ENCODE peak calls at places on chromosomes 4 and X, in four cellular contexts. R, D, G and P are unnamed samples.

GRCh38 chr4:113943863-113944262 is 35.6 kb downstream of the ARSJ start:
- DNase-seq in G (no peak), D (no peak), R (no peak), P (no peak)

GRCh38 chrX:130887392-130887791 is 15.6 kb downstream of the ENOX2 start:
- DNase-seq in D (no peak), G (no peak), R (no peak), P (no peak)

GRCh38 chr4:25845841-25846653 is 16.7 kb downstream of the SEL1L3 start:
- DNase-seq in D (no peak), G (no peak), R (no peak), P (no peak)

GRCh38 chrX:20309796-20310195 is 43.1 kb upstream of the RPS6KA3 start:
- DNase-seq in G (no peak), R (no peak), D (no peak), P (no peak)

GRCh38 chrX:123860983-123861382 is 1.1 kb downstream of the XIAP start:
- DNase-seq in R (peak), D (no peak), G (no peak), P (no peak)

GRCh38 chrX:66684196-66684595 is 45.3 kb upstream of the EDA2R start:
- DNase-seq in D (no peak), R (no peak), G (no peak), P (no peak)

GRCh38 chr4:76950052-76950845 is 697 bp downstream of the SEPTIN11 start:
- DNase-seq in R (peak), D (no peak), G (peak), P (no peak)

GRCh38 chr4:11427201-11427996 is 1.3 kb downstream of the HS3ST1 start:
- DNase-seq in G (no peak), R (no peak), D (no peak), P (no peak)

GRCh38 chrX:70434352-70434866 is 10.2 kb upstream of the DLG3 start:
- DNase-seq in D (peak), R (peak), G (peak), P (peak)

GRCh38 chrX:25737540-25737939 is 400.6 kb upstream of the MAGEB18 start:
- DNase-seq in R (no peak), G (no peak), D (no peak), P (no peak)
- TF ChIP-seq POLR2AphosphoS5 in R (no peak), G (no peak), D (no peak), P (no peak)

GRCh38 chr4:173845580-173845979 is 315.6 kb upstream of the HAND2 start:
- DNase-seq in R (no peak), D (no peak), G (no peak), P (no peak)
- H3K27ac ChIP-seq in R (no peak), D (no peak), G (no peak), P (no peak)

GRCh38 chr4:14168919-14169318 is 541.4 kb upstream of the BOD1L1 start:
- DNase-seq in D (no peak), R (no peak), G (no peak), P (peak)
- TF ChIP-seq POLR2AphosphoS5 in D (no peak), R (no peak), G (no peak), P (no peak)

GRCh38 chr4:81504685-81505598 is 33.2 kb upstream of the RASGEF1B start:
- DNase-seq in G (no peak), D (no peak), R (peak), P (no peak)
- H3K27ac ChIP-seq in G (no peak), D (no peak), R (peak), P (no peak)

GRCh38 chr4:41538017-41538733 is at the start of gene LIMCH1:
- DNase-seq in D (no peak), R (peak), G (no peak), P (no peak)
- TF ChIP-seq POLR2AphosphoS5 in D (no peak), R (peak), G (no peak), P (no peak)

DNA sequence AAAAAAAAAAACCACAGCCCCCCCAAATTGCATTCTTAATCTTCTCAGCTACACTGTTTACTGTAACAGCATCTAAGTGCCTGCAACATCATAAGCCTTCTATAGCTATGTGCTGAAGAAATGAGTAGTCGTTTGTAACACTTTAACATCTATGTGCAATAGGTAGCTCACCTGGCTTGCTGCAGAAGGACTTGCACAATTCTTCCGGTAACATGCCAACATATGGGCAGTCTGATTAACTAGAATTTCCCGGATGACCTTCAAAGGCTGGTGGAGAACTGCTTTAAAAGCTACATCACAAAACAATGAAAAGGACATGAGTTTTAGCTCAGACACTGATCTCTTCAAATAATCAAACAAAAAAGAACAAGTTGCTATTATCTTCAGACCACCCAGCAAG is 52.9 kb downstream of the METTL14 start:
- DNase-seq in D (no peak), R (no peak), G (no peak), P (no peak)
- H3K27ac ChIP-seq in D (no peak), R (no peak), G (no peak), P (no peak)

DNA sequence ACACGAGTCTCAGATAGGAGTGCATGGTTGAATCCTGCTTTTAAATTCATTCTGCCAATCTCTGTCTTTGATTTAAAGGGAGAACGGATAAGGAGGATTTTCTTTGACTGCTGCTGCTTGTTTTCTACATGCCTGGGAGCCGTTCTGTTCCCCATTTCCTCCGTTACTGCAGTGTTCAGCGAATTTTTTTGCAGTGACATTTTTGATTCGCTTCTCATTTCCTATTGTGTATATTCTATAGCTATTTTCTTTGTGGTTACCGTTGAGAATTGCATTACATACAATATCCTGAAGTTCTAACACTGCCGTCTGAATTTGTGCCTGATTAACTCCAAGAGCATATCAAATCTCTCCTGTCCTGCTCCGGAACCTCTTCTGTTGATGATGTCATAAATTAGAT is 14.8 kb upstream of the MAEA start:
- DNase-seq in R (no peak), D (no peak), G (no peak), P (no peak)
- TF ChIP-seq POLR2AphosphoS5 in R (no peak), D (no peak), G (no peak), P (no peak)

DNA sequence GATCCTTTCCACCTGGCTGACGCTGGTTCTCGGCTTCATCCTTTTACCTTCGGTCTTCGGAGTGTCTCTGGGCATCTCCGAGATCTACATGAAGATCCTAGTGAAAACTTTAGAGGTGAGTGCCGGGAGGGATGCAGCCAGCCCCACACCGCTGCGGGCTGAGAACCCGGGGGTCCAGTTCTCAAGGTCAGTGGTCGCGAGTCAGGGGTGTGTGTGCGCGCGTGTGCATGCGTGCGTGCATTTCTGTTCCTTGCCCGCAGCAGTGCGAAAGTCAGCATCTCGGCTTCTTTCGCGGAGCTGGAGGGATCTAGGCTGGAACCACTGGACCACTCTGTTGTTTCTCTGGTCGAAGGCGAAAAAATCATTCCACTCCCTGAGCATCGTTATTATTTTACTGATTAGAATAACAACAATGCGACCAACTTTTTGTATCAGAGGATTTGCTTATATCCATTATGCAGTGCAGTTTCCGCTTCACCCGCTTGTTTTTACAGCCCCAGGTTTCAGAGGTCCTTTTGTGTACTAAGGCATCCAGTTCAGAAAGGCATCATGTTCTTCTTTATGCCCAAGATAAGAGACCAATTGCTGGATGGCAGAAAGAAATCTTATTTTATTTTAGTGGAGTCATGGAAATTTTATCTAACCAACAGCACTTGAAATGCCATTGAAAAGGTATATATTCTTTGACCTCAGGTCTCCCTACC is 893 bp downstream of the GPAT3 start:
- DNase-seq in D (no peak), G (no peak), R (peak), P (no peak)
- H3K27ac ChIP-seq in D (peak), G (peak), R (peak), P (peak)